ENCODE peak calls at places on chromosomes 6 and 20, in nine cellular contexts. Z, G, Q, X, D, E, F, P and C are unnamed samples.

GRCh38 chr20:23254034-23254433 is 96.6 kb upstream of the NXT1 start:
- DNase-seq in X (no peak), P (no peak), Z (no peak), E (no peak), F (no peak), D (no peak), G (no peak), Q (no peak), C (no peak)

GRCh38 chr6:1015819-1016218 is 296.1 kb upstream of the FOXQ1 start:
- DNase-seq in D (peak; percentile 5), Z (no peak), Q (no peak), F (no peak), P (no peak), X (peak; percentile 12), G (no peak), E (no peak), C (no peak)

GRCh38 chr20:41427833-41428232 is 61.2 kb upstream of the EMILIN3 start:
- DNase-seq in Q (no peak), G (no peak), X (no peak), Z (no peak), D (no peak), F (no peak), E (no peak), P (no peak), C (no peak)

GRCh38 chr20:50314936-50315335 is 124.3 kb downstream of the CEBPB start:
- DNase-seq in E (no peak), P (no peak), Z (no peak), X (no peak), F (no peak), Q (no peak), D (no peak), G (no peak), C (no peak)

GRCh38 chr20:20360464-20360863 is 7.4 kb upstream of the INSM1 start:
- DNase-seq in D (peak; percentile 80), P (peak; percentile 73), X (peak; percentile 61), F (peak; percentile 64), E (peak; percentile 60), Z (peak; percentile 39), Q (no peak), G (no peak), C (peak; percentile 78)

GRCh38 chr6:75376347-75377024 is 91.9 kb upstream of the TMEM30A start:
- DNase-seq in F (no peak), E (peak; percentile 5), P (no peak), D (no peak), Q (no peak), G (no peak), X (peak; percentile 82), Z (no peak), C (no peak)

GRCh38 chr6:44263357-44264100 is 1.8 kb downstream of the NFKBIE start:
- DNase-seq in Z (no peak), X (peak; percentile 24), E (peak; percentile 38), Q (no peak), P (peak; percentile 79), F (peak; percentile 73), D (no peak), G (peak; percentile 83), C (peak; percentile 76)

GRCh38 chr6:42338573-42339218 is 113.0 kb downstream of the TRERF1 start:
- DNase-seq in F (no peak), E (peak; percentile 96), D (no peak), Q (no peak), P (no peak), Z (no peak), G (no peak), X (peak; percentile 82), C (no peak)

GRCh38 chr6:63740709-63741108 is 105.1 kb downstream of the PHF3 start:
- DNase-seq in E (peak; percentile 84), D (peak; percentile 40), Q (no peak), F (no peak), P (no peak), X (no peak), Z (no peak), G (no peak), C (no peak)

GRCh38 chr6:73394577-73395354 is at the start of gene DDX43:
- DNase-seq in Z (no peak), F (no peak), X (no peak), P (peak; percentile 56), E (no peak), G (peak; percentile 84), D (no peak), Q (no peak), C (no peak)

GRCh38 chr20:51164732-51165530 is 142.0 kb upstream of the KCNG1 start:
- DNase-seq in G (no peak), Q (peak; percentile 24), Z (no peak), F (no peak), P (no peak), E (no peak), X (no peak), D (no peak), C (no peak)

DNA sequence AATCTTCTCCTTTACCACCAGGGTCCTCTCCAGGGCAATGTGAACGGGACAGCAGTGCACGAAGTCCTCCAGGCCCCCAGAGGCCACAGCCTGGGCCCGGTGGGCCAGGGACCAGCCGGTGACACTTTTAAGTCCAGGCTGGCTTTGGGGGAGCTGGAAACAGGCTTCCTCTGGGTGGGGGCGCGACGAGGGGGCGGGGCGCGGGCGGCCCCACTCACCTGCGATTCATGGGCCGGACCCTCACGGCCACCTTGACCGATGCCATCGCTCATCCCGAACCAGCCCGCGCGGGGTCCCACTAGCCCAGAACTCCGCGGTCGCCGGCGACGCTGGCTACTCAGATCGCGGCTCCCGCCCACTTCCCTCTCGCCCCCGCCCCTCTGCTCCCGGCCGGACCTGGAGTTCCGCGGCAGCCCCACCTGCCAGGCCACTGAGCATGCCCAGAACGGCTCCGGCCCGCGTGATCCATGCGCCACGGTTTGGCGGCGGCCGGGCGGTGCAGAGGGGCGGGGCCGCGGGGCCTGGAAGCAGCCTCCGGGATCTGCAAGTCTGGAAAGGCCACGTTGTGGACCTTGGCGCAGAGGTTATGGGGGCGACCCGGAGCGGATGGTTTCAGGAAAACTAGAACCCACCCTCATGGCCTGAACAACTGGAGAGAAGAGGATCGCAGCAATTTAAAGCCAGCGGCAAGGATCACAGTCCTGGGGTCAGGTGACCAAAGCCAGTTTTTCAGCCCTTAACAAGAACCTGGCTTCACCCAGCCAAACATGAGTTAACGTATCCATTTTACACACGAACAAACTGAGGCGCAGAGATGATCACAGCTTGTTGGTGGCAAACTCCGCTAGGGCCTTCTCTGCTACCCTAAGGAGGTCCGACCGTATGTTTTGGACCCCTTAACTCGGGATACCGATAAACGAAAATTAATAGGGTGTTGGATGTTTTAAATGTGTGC is at the start of gene KIF16B:
- DNase-seq in Q (peak; percentile 98), F (peak; percentile 88), Z (peak; percentile 85), X (peak; percentile 96), G (peak; percentile 97), E (peak; percentile 91), P (peak; percentile 72), D (peak; percentile 90), C (peak; percentile 87)
- TF ChIP-seq CTCF in Q (peak; percentile 39), F (no peak), Z (peak; percentile 34), X (no peak), G (no peak), E (no peak), P (no peak), D (no peak), C (no peak)

GRCh38 chr6:112269165-112269564 is 14.8 kb upstream of the LAMA4 start:
- DNase-seq in P (no peak), Q (no peak), D (peak; percentile 49), F (no peak), X (no peak), Z (no peak), G (no peak), E (no peak), C (no peak)
- TF ChIP-seq CTCF in P (no peak), Q (no peak), D (peak; percentile 57), F (no peak), X (peak; percentile 7), Z (no peak), G (no peak), E (peak; percentile 19), C (no peak)

GRCh38 chr6:10961837-10962236 is 75.0 kb downstream of the SYCP2L start:
- DNase-seq in E (no peak), G (no peak), F (no peak), P (no peak), X (no peak), Q (no peak), Z (no peak), D (no peak), C (no peak)
- TF ChIP-seq CTCF in E (no peak), G (no peak), F (no peak), P (no peak), X (no peak), Q (no peak), Z (no peak), D (no peak), C (no peak)

DNA sequence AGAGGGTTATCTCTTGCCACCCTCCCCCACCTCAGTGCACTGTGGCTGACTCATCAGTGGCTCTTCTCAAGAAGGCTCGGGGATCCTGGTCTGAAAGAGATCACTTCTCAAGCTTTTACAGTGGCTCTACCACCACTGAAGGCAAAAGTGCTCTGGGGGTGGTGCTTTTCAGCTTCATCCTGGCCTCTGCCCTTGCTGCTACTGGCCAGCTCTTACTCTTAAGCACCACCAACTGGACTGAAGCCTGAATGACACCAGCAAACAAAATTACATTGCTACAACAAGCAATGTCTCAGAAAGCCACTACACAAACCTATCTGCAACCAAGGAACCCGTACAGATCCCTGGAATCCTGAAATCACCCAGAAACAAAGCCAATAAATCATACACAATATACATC is 402.1 kb downstream of the EPHA7 start:
- DNase-seq in Z (no peak), P (no peak), F (no peak), G (no peak), D (peak; percentile 49), E (no peak), X (no peak), Q (no peak), C (no peak)
- TF ChIP-seq CTCF in Z (no peak), P (no peak), F (no peak), G (no peak), D (peak; percentile 36), E (no peak), X (no peak), Q (peak; percentile 22), C (no peak)